ENCODE peak calls at places on chromosomes 2 and 18, in ten cellular contexts. G is NCI-H748 treated with DMSO at 0.1 percent for 48 hours; D is stimulated activated naive CD8-positive, alpha-beta T cell treated with anti-CD3 and anti-CD28 coated beads, Interleukin-15, Interleukin-2, amounts not matched to agents 100 U/mL and 50 U/mL, for 24 hours; I is pancreas; U is AML-193; B is fibroblast of mammary gland; E is H54; M is RPMI7951; F is sciatic nerve; T is NCI-H460. H is an unnamed sample.

GRCh38 chr2:71578665-71579371 is 125.5 kb downstream of the DYSF start:
- DNase-seq in G (no peak), D (no peak), I (no peak), U (no peak), B (peak; percentile 40), E (no peak), M (peak; percentile 55), F (peak; percentile 80), T (no peak), H (no peak)

GRCh38 chr2:159497256-159497655 is 119.1 kb downstream of the BAZ2B start:
- DNase-seq in G (no peak), D (no peak), I (no peak), U (peak; percentile 67), B (peak; percentile 91), E (peak; percentile 54), M (peak; percentile 91), F (no peak), T (peak; percentile 20), H (peak; percentile 84)

GRCh38 chr2:222842517-222843174 is 18.2 kb upstream of the ACSL3 start:
- DNase-seq in G (no peak), D (no peak), I (no peak), U (peak; percentile 72), B (peak; percentile 41), E (no peak), M (no peak), F (no peak), T (no peak), H (peak; percentile 48)

GRCh38 chr2:224242543-224242942 is 159.4 kb downstream of the FAM124B start:
- DNase-seq in G (no peak), D (no peak), I (no peak), U (no peak), B (peak; percentile 68), E (no peak), M (no peak), F (no peak), T (peak; percentile 72), H (no peak)

GRCh38 chr18:46061387-46061786 is 10.7 kb downstream of the PSTPIP2 start:
- DNase-seq in G (no peak), D (no peak), I (no peak), U (no peak), B (no peak), E (no peak), M (no peak), F (no peak), T (no peak), H (no peak)

GRCh38 chr2:240851078-240851861 is 17.4 kb upstream of the AGXT start:
- DNase-seq in G (peak; percentile 70), D (peak; percentile 86), I (peak; percentile 95), U (peak; percentile 51), B (peak; percentile 75), E (peak; percentile 89), M (peak; percentile 75), F (peak; percentile 92), T (peak; percentile 70), H (peak; percentile 52)

GRCh38 chr2:15691586-15692310 is 100.1 kb downstream of the DDX1 start:
- DNase-seq in G (no peak), D (no peak), I (no peak), U (no peak), B (no peak), E (no peak), M (no peak), F (no peak), T (no peak), H (no peak)

GRCh38 chr2:167607211-167607610 is 640.2 kb downstream of the STK39 start:
- DNase-seq in G (no peak), D (no peak), I (no peak), U (no peak), B (no peak), E (no peak), M (no peak), F (no peak), T (no peak), H (no peak)

GRCh38 chr18:14971461-14972185 is 223.7 kb downstream of the ANKRD30B start:
- DNase-seq in G (no peak), D (no peak), I (no peak), U (no peak), B (peak; percentile 0), E (no peak), M (peak; percentile 97), F (no peak), T (no peak), H (peak; percentile 56)

GRCh38 chr18:5296706-5297320 is 1.3 kb upstream of the ZBTB14 start:
- DNase-seq in G (peak; percentile 70), D (peak; percentile 76), I (peak; percentile 93), U (peak; percentile 61), B (peak; percentile 83), E (peak; percentile 83), M (peak; percentile 80), F (peak; percentile 85), T (peak; percentile 67), H (peak; percentile 80)

GRCh38 chr2:7567646-7568045 is 650.4 kb downstream of the RNF144A start:
- DNase-seq in G (no peak), D (peak; percentile 50), I (no peak), U (no peak), B (no peak), E (no peak), M (no peak), F (no peak), T (no peak), H (no peak)

GRCh38 chr18:36833120-36833519 is 4.2 kb downstream of the KIAA1328 start:
- DNase-seq in G (no peak), D (no peak), I (no peak), U (no peak), B (no peak), E (no peak), M (no peak), F (no peak), T (no peak), H (no peak)

GRCh38 chr2:232502901-232503791 is 15.5 kb upstream of the ECEL1 start:
- DNase-seq in G (peak; percentile 12), D (peak; percentile 50), I (peak; percentile 67), U (no peak), B (peak; percentile 42), E (no peak), M (peak; percentile 21), F (no peak), T (peak; percentile 59), H (peak; percentile 19)

GRCh38 chr18:45974088-45974536 is 7.0 kb upstream of the EPG5 start:
- DNase-seq in G (peak; percentile 67), D (peak; percentile 64), I (no peak), U (peak; percentile 97), B (peak; percentile 88), E (peak; percentile 19), M (peak; percentile 71), F (peak; percentile 75), T (peak; percentile 58), H (peak; percentile 76)